ENCODE peak calls at places on chromosomes 7 and 10, in nine cellular contexts. F, N, T, U, M, E, L, C and O are unnamed samples.

GRCh38 chr10:101346177-101346576 is 7.8 kb upstream of the BTRC start:
- DNase-seq in F (no peak), N (no peak), T (no peak), U (no peak), M (no peak), E (no peak), L (no peak), C (no peak), O (no peak)

GRCh38 chr7:77308792-77309191 is 107.4 kb downstream of the GSAP start:
- DNase-seq in F (no peak), N (no peak), T (no peak), U (no peak), M (no peak), E (no peak), L (no peak), C (no peak), O (no peak)

GRCh38 chr10:10551595-10551994 is 466.1 kb upstream of the CELF2 start:
- DNase-seq in F (no peak), N (no peak), T (no peak), U (no peak), M (no peak), E (no peak), L (no peak), C (no peak), O (no peak)

GRCh38 chr10:126458453-126458852 is 70.2 kb upstream of the ADAM12 start:
- DNase-seq in F (no peak), N (no peak), T (no peak), U (peak; percentile 83), M (no peak), E (no peak), L (no peak), C (no peak), O (no peak)

GRCh38 chr10:983951-984705 is 4.1 kb upstream of the GTPBP4 start:
- DNase-seq in F (no peak), N (no peak), T (peak; percentile 18), U (no peak), M (no peak), E (peak; percentile 84), L (no peak), C (no peak), O (no peak)

GRCh38 chr10:111856631-111857030 is 326.9 kb downstream of the GPAM start:
- DNase-seq in F (no peak), N (no peak), T (no peak), U (no peak), M (no peak), E (no peak), L (no peak), C (no peak), O (no peak)

GRCh38 chr10:21497177-21497807 is 28.2 kb downstream of the SKIDA1 start:
- DNase-seq in F (peak; percentile 20), N (peak; percentile 90), T (peak; percentile 99), U (peak; percentile 84), M (peak; percentile 79), E (peak; percentile 94), L (peak; percentile 90), C (no peak), O (peak; percentile 98)

GRCh38 chr10:90787906-90788491 is 69.8 kb downstream of the HTR7 start:
- DNase-seq in F (peak; percentile 25), N (peak; percentile 39), T (no peak), U (peak; percentile 41), M (no peak), E (no peak), L (peak; percentile 70), C (no peak), O (no peak)

GRCh38 chr7:3246133-3246532 is 54.9 kb upstream of the SDK1 start:
- DNase-seq in F (no peak), N (no peak), T (no peak), U (no peak), M (no peak), E (no peak), L (no peak), C (no peak), O (no peak)

GRCh38 chr10:31000071-31000787 is 31.4 kb downstream of the ZNF438 start:
- DNase-seq in F (no peak), N (no peak), T (no peak), U (no peak), M (no peak), E (no peak), L (no peak), C (no peak), O (no peak)

GRCh38 chr10:99435986-99436633 is 5.7 kb upstream of the GOT1 start:
- DNase-seq in F (no peak), N (peak; percentile 58), T (no peak), U (peak; percentile 63), M (no peak), E (no peak), L (peak; percentile 80), C (no peak), O (no peak)

GRCh38 chr10:95519132-95519487 is 42.1 kb downstream of the SORBS1 start:
- DNase-seq in F (no peak), N (no peak), T (peak; percentile 76), U (no peak), M (no peak), E (peak; percentile 61), L (no peak), C (no peak), O (no peak)

GRCh38 chr10:89242340-89242680 is 9.3 kb downstream of the LIPA start:
- DNase-seq in F (no peak), N (no peak), T (no peak), U (no peak), M (no peak), E (no peak), L (no peak), C (no peak), O (no peak)

GRCh38 chr10:78559514-78560392 is 509.0 kb upstream of the ZMIZ1 start:
- DNase-seq in F (no peak), N (no peak), T (no peak), U (no peak), M (peak; percentile 84), E (no peak), L (no peak), C (no peak), O (no peak)

GRCh38 chr10:107809889-107810288 is 645.4 kb upstream of the SORCS1 start:
- DNase-seq in F (no peak), N (no peak), T (no peak), U (no peak), M (no peak), E (no peak), L (no peak), C (no peak), O (no peak)